ENCODE peak calls at places on chromosomes 12 and 14, in seven cellular contexts. One of them, this sample, is unnamed. For H3K4me1 and H3K9me3, the result is how much of the 10 kb centered on the place peaks cover.

GRCh38 chr12:112879191-112879705 is 27.5 kb upstream of the OAS1 start:
- DNase-seq in Karpas-422: no peak
- DNase-seq in hepatocyte: no peak
- DNase-seq in transverse colon: no peak
- DNase-seq in upper lobe of right lung: no peak
- DNase-seq in fibroblast of lung: no peak
- DNase-seq in CD4-positive, CD25-positive, alpha-beta regulatory T cell: no peak
- DNase-seq in this sample: no peak

GRCh38 chr12:105469701-105470100 is 139.2 kb downstream of the C12orf75 start:
- DNase-seq in fibroblast of lung: no peak
- DNase-seq in Karpas-422: no peak
- DNase-seq in CD4-positive, CD25-positive, alpha-beta regulatory T cell: no peak
- DNase-seq in upper lobe of right lung: no peak
- DNase-seq in transverse colon: no peak
- DNase-seq in hepatocyte: no peak
- DNase-seq in this sample: no peak

GRCh38 chr12:10771132-10771733 is 31.2 kb downstream of the TAS2R7 start:
- DNase-seq in Karpas-422: peak
- DNase-seq in fibroblast of lung: peak
- DNase-seq in transverse colon: no peak
- DNase-seq in upper lobe of right lung: no peak
- DNase-seq in hepatocyte: peak
- DNase-seq in CD4-positive, CD25-positive, alpha-beta regulatory T cell: no peak
- DNase-seq in this sample: no peak

GRCh38 chr12:49017764-49018281 is 753 bp downstream of the PRKAG1 start:
- DNase-seq in fibroblast of lung: no peak
- DNase-seq in hepatocyte: peak
- DNase-seq in CD4-positive, CD25-positive, alpha-beta regulatory T cell: no peak
- DNase-seq in transverse colon: no peak
- DNase-seq in upper lobe of right lung: no peak
- DNase-seq in Karpas-422: peak
- DNase-seq in this sample: no peak

GRCh38 chr14:69780952-69781351 is 14.0 kb downstream of the SRSF5 start:
- DNase-seq in fibroblast of lung: no peak
- DNase-seq in transverse colon: no peak
- DNase-seq in hepatocyte: no peak
- DNase-seq in CD4-positive, CD25-positive, alpha-beta regulatory T cell: no peak
- DNase-seq in Karpas-422: no peak
- DNase-seq in upper lobe of right lung: no peak
- DNase-seq in this sample: no peak

GRCh38 chr14:64971890-64972785 is at the start of gene RAB15:
- DNase-seq in Karpas-422: peak
- DNase-seq in CD4-positive, CD25-positive, alpha-beta regulatory T cell: peak
- DNase-seq in fibroblast of lung: no peak
- DNase-seq in transverse colon: peak
- DNase-seq in upper lobe of right lung: peak
- DNase-seq in hepatocyte: peak
- DNase-seq in this sample: no peak

GRCh38 chr12:121916719-121917118 is 1.7 kb upstream of the CFAP251 start:
- DNase-seq in upper lobe of right lung: no peak
- DNase-seq in CD4-positive, CD25-positive, alpha-beta regulatory T cell: no peak
- DNase-seq in transverse colon: no peak
- DNase-seq in hepatocyte: peak
- DNase-seq in Karpas-422: peak
- DNase-seq in fibroblast of lung: peak
- DNase-seq in this sample: no peak

GRCh38 chr14:91866061-91866460 is 1.3 kb downstream of the TC2N start:
- DNase-seq in hepatocyte: no peak
- DNase-seq in upper lobe of right lung: no peak
- DNase-seq in fibroblast of lung: peak
- DNase-seq in CD4-positive, CD25-positive, alpha-beta regulatory T cell: no peak
- DNase-seq in transverse colon: no peak
- DNase-seq in Karpas-422: no peak
- DNase-seq in this sample: no peak

GRCh38 chr12:94020335-94020734 is 128.0 kb upstream of the PLXNC1 start:
- DNase-seq in transverse colon: no peak
- DNase-seq in CD4-positive, CD25-positive, alpha-beta regulatory T cell: no peak
- DNase-seq in upper lobe of right lung: no peak
- DNase-seq in fibroblast of lung: peak
- DNase-seq in hepatocyte: no peak
- DNase-seq in Karpas-422: no peak
- DNase-seq in this sample: no peak

GRCh38 chr14:34113051-34113511 is 162.2 kb upstream of the EGLN3 start:
- DNase-seq in fibroblast of lung: no peak
- DNase-seq in transverse colon: no peak
- DNase-seq in upper lobe of right lung: no peak
- DNase-seq in CD4-positive, CD25-positive, alpha-beta regulatory T cell: no peak
- DNase-seq in Karpas-422: no peak
- DNase-seq in hepatocyte: no peak
- DNase-seq in this sample: no peak

GRCh38 chr14:100660498-100661339 is 66.0 kb upstream of the DLK1 start:
- DNase-seq in fibroblast of lung: peak
- DNase-seq in upper lobe of right lung: no peak
- DNase-seq in hepatocyte: peak
- DNase-seq in CD4-positive, CD25-positive, alpha-beta regulatory T cell: no peak
- DNase-seq in Karpas-422: no peak
- DNase-seq in transverse colon: no peak
- DNase-seq in this sample: no peak

GRCh38 chr14:95121911-95122696 is 35.2 kb downstream of the DICER1 start:
- DNase-seq in hepatocyte: no peak
- DNase-seq in upper lobe of right lung: no peak
- DNase-seq in fibroblast of lung: no peak
- DNase-seq in CD4-positive, CD25-positive, alpha-beta regulatory T cell: no peak
- DNase-seq in transverse colon: no peak
- DNase-seq in Karpas-422: no peak
- DNase-seq in this sample: no peak

GRCh38 chr12:3055712-3056467 is 21.3 kb upstream of the TSPAN9 start:
- DNase-seq in transverse colon: no peak
- DNase-seq in hepatocyte: no peak
- DNase-seq in fibroblast of lung: no peak
- DNase-seq in upper lobe of right lung: no peak
- DNase-seq in CD4-positive, CD25-positive, alpha-beta regulatory T cell: no peak
- DNase-seq in Karpas-422: no peak
- DNase-seq in this sample: no peak

GRCh38 chr14:74867673-74868072 is 8.3 kb downstream of the PROX2 start:
- DNase-seq in fibroblast of lung: no peak
- DNase-seq in Karpas-422: peak
- DNase-seq in transverse colon: no peak
- DNase-seq in CD4-positive, CD25-positive, alpha-beta regulatory T cell: no peak
- DNase-seq in hepatocyte: no peak
- DNase-seq in upper lobe of right lung: no peak
- DNase-seq in this sample: no peak

GRCh38 chr14:99258884-99259283 is 13.1 kb downstream of the BCL11B start:
- DNase-seq in CD4-positive, CD25-positive, alpha-beta regulatory T cell: no peak
- DNase-seq in Karpas-422: no peak
- DNase-seq in transverse colon: no peak
- DNase-seq in fibroblast of lung: no peak
- DNase-seq in hepatocyte: no peak
- DNase-seq in upper lobe of right lung: no peak
- DNase-seq in this sample: no peak
- H3K4me1 ChIP-seq in CD4-positive, CD25-positive, alpha-beta regulatory T cell: half or more
- H3K4me1 ChIP-seq in Karpas-422: under half
- H3K4me1 ChIP-seq in transverse colon: under half
- H3K4me1 ChIP-seq in fibroblast of lung: under half
- H3K4me1 ChIP-seq in hepatocyte: under half
- H3K4me1 ChIP-seq in upper lobe of right lung: under half
- H3K4me1 ChIP-seq in this sample: half or more

DNA sequence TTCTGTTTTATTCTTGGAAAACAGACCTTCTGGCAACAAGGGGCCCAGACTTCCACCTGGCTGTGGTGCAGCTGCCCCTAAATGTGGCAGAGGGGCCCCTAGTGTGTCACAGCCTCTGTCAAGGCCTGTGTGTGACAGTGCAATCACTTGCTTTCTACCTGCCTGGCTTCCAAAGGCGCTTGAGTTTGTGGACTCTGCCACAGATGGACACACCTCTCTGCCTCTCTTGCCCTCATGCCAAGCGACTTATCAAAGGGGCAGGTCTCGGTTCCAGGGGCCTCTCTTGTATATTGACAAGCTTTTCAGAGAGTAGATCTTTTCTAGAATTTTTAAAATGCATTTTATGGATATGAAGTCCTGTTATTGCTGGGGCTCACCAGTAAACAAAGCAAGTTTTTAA is 217.2 kb downstream of the SLC15A4 start:
- DNase-seq in transverse colon: peak
- DNase-seq in Karpas-422: no peak
- DNase-seq in fibroblast of lung: no peak
- DNase-seq in hepatocyte: no peak
- DNase-seq in CD4-positive, CD25-positive, alpha-beta regulatory T cell: no peak
- DNase-seq in upper lobe of right lung: no peak
- DNase-seq in this sample: no peak
- H3K9me3 ChIP-seq in transverse colon: under half
- H3K9me3 ChIP-seq in Karpas-422: under half
- H3K9me3 ChIP-seq in fibroblast of lung: under half
- H3K9me3 ChIP-seq in hepatocyte: under half
- H3K9me3 ChIP-seq in CD4-positive, CD25-positive, alpha-beta regulatory T cell: under half
- H3K9me3 ChIP-seq in upper lobe of right lung: under half
- H3K9me3 ChIP-seq in this sample: under half

GRCh38 chr12:65937181-65937641 is 112.9 kb downstream of the HMGA2 start:
- DNase-seq in hepatocyte: peak
- DNase-seq in Karpas-422: no peak
- DNase-seq in fibroblast of lung: peak
- DNase-seq in CD4-positive, CD25-positive, alpha-beta regulatory T cell: no peak
- DNase-seq in upper lobe of right lung: no peak
- DNase-seq in transverse colon: no peak
- DNase-seq in this sample: no peak
- H3K27ac ChIP-seq in hepatocyte: peak
- H3K27ac ChIP-seq in Karpas-422: no peak
- H3K27ac ChIP-seq in fibroblast of lung: no peak
- H3K27ac ChIP-seq in CD4-positive, CD25-positive, alpha-beta regulatory T cell: no peak
- H3K27ac ChIP-seq in upper lobe of right lung: no peak
- H3K27ac ChIP-seq in transverse colon: no peak
- H3K27ac ChIP-seq in this sample: no peak

GRCh38 chr12:124913474-124914391 is 717 bp downstream of the UBC start:
- DNase-seq in fibroblast of lung: peak
- DNase-seq in upper lobe of right lung: peak
- DNase-seq in transverse colon: peak
- DNase-seq in CD4-positive, CD25-positive, alpha-beta regulatory T cell: peak
- DNase-seq in hepatocyte: peak
- DNase-seq in Karpas-422: peak
- DNase-seq in this sample: peak

GRCh38 chr12:124914392-124915248 is at the start of gene UBC:
- DNase-seq in Karpas-422: peak
- DNase-seq in upper lobe of right lung: peak
- DNase-seq in hepatocyte: peak
- DNase-seq in CD4-positive, CD25-positive, alpha-beta regulatory T cell: peak
- DNase-seq in transverse colon: peak
- DNase-seq in fibroblast of lung: peak
- DNase-seq in this sample: peak

GRCh38 chr12:124906606-124907261 is 7.7 kb downstream of the UBC start:
- DNase-seq in upper lobe of right lung: peak
- DNase-seq in CD4-positive, CD25-positive, alpha-beta regulatory T cell: peak
- DNase-seq in transverse colon: peak
- DNase-seq in fibroblast of lung: peak
- DNase-seq in Karpas-422: peak
- DNase-seq in hepatocyte: peak
- DNase-seq in this sample: peak

GRCh38 chr12:124909831-124910560 is 4.5 kb downstream of the UBC start:
- DNase-seq in upper lobe of right lung: no peak
- DNase-seq in CD4-positive, CD25-positive, alpha-beta regulatory T cell: no peak
- DNase-seq in fibroblast of lung: peak
- DNase-seq in transverse colon: no peak
- DNase-seq in hepatocyte: peak
- DNase-seq in Karpas-422: peak
- DNase-seq in this sample: no peak

GRCh38 chr12:124910561-124911478 is 3.6 kb downstream of the UBC start:
- DNase-seq in CD4-positive, CD25-positive, alpha-beta regulatory T cell: no peak
- DNase-seq in hepatocyte: no peak
- DNase-seq in fibroblast of lung: peak
- DNase-seq in Karpas-422: peak
- DNase-seq in transverse colon: no peak
- DNase-seq in upper lobe of right lung: no peak
- DNase-seq in this sample: no peak
- H3K4me1 ChIP-seq in CD4-positive, CD25-positive, alpha-beta regulatory T cell: under half
- H3K4me1 ChIP-seq in hepatocyte: under half
- H3K4me1 ChIP-seq in fibroblast of lung: under half
- H3K4me1 ChIP-seq in Karpas-422: half or more
- H3K4me1 ChIP-seq in transverse colon: under half
- H3K4me1 ChIP-seq in upper lobe of right lung: under half
- H3K4me1 ChIP-seq in this sample: under half

GRCh38 chr14:19918553-19919264 is 1.7 kb upstream of the OR4K5 start:
- DNase-seq in Karpas-422: no peak
- DNase-seq in hepatocyte: no peak
- DNase-seq in upper lobe of right lung: no peak
- DNase-seq in transverse colon: no peak
- DNase-seq in fibroblast of lung: no peak
- DNase-seq in CD4-positive, CD25-positive, alpha-beta regulatory T cell: no peak
- DNase-seq in this sample: no peak
- H3K9me3 ChIP-seq in Karpas-422: under half
- H3K9me3 ChIP-seq in hepatocyte: under half
- H3K9me3 ChIP-seq in upper lobe of right lung: under half
- H3K9me3 ChIP-seq in transverse colon: under half
- H3K9me3 ChIP-seq in fibroblast of lung: under half
- H3K9me3 ChIP-seq in CD4-positive, CD25-positive, alpha-beta regulatory T cell: under half
- H3K9me3 ChIP-seq in this sample: under half

GRCh38 chr12:6195665-6196535 is 4.3 kb upstream of the CD9 start:
- DNase-seq in Karpas-422: peak
- DNase-seq in transverse colon: peak
- DNase-seq in hepatocyte: peak
- DNase-seq in CD4-positive, CD25-positive, alpha-beta regulatory T cell: peak
- DNase-seq in upper lobe of right lung: peak
- DNase-seq in fibroblast of lung: peak
- DNase-seq in this sample: peak
- H3K27ac ChIP-seq in Karpas-422: no peak
- H3K27ac ChIP-seq in transverse colon: peak
- H3K27ac ChIP-seq in hepatocyte: peak
- H3K27ac ChIP-seq in CD4-positive, CD25-positive, alpha-beta regulatory T cell: no peak
- H3K27ac ChIP-seq in upper lobe of right lung: peak
- H3K27ac ChIP-seq in fibroblast of lung: peak
- H3K27ac ChIP-seq in this sample: peak